ENCODE peak calls at places on chromosomes 1 and 21, in six cellular contexts. I is SJSA1; R is kidney tubule cell; O is AG09319; X is stimulated activated CD8-positive, alpha-beta memory T cell treated with anti-CD3 and anti-CD28 coated beads, Interleukin-15, amount 100 ng/mL, for 1 hour; C is NCI-H526. U is an unnamed sample.
A peak's percentile ranks its signal among the peaks of the same experiment; 100 is the strongest.

GRCh38 chr1:218473527-218473926 is 128.4 kb downstream of the TGFB2 start:
- DNase-seq in I (no peak), R (peak; percentile 37), O (no peak), X (no peak), C (no peak), U (no peak)

GRCh38 chr1:60078182-60078581 is 4.6 kb upstream of the C1orf87 start:
- DNase-seq in I (no peak), R (peak; percentile 30), O (no peak), X (no peak), C (no peak), U (no peak)

GRCh38 chr1:156582388-156583022 is 3.0 kb downstream of the TTC24 start:
- DNase-seq in I (no peak), R (no peak), O (no peak), X (no peak), C (no peak), U (no peak)

GRCh38 chr1:27773732-27774445 is 870 bp downstream of the STX12 start:
- DNase-seq in I (no peak), R (peak; percentile 42), O (no peak), X (no peak), C (no peak), U (no peak)

GRCh38 chr1:230878584-230878975 is 10.3 kb upstream of the C1orf198 start:
- DNase-seq in I (no peak), R (no peak), O (peak; percentile 88), X (no peak), C (no peak), U (no peak)

GRCh38 chr1:21362096-21362495 is 71.8 kb upstream of the ECE1 start:
- DNase-seq in I (no peak), R (no peak), O (no peak), X (no peak), C (no peak), U (no peak)

GRCh38 chr1:73770109-73770905 is 427.7 kb downstream of the LRRIQ3 start:
- DNase-seq in I (no peak), R (no peak), O (no peak), X (no peak), C (no peak), U (no peak)

GRCh38 chr1:90837420-90837819 is 120.3 kb upstream of the BARHL2 start:
- DNase-seq in I (no peak), R (no peak), O (no peak), X (no peak), C (no peak), U (no peak)

GRCh38 chr1:160634543-160635491 is 12.0 kb downstream of the SLAMF1 start:
- DNase-seq in I (no peak), R (no peak), O (no peak), X (no peak), C (no peak), U (no peak)

GRCh38 chr1:168164771-168165170 is 14.0 kb upstream of the TIPRL start:
- DNase-seq in I (no peak), R (peak; percentile 63), O (no peak), X (no peak), C (no peak), U (no peak)

GRCh38 chr1:209063816-209064664 is 519.5 kb upstream of the CAMK1G start:
- DNase-seq in I (no peak), R (no peak), O (no peak), X (no peak), C (no peak), U (no peak)

GRCh38 chr21:42191978-42192595 is 26.9 kb upstream of the ABCG1 start:
- DNase-seq in I (no peak), R (no peak), O (no peak), X (no peak), C (no peak), U (no peak)